ENCODE peak calls at places on chromosomes 11 and 22, in nine cellular contexts. M, H, E, S, D, Y, O, P and Q are unnamed samples.

GRCh38 chr11:15118431-15118830 is 3.7 kb downstream of the INSC start:
- DNase-seq in O (no peak), P (no peak), Y (no peak), M (no peak), E (no peak), H (no peak), S (no peak), D (no peak), Q (no peak)

GRCh38 chr11:75492181-75492820 is 33.4 kb downstream of the GDPD5 start:
- DNase-seq in S (no peak), H (no peak), P (no peak), O (peak; percentile 15), D (no peak), Y (no peak), E (peak; percentile 42), M (peak; percentile 44), Q (no peak)

GRCh38 chr11:91296628-91297027 is 928.0 kb upstream of the FAT3 start:
- DNase-seq in E (no peak), H (no peak), O (no peak), D (no peak), Y (no peak), P (peak; percentile 35), S (no peak), M (no peak), Q (no peak)

GRCh38 chr11:75762885-75763284 is 5.7 kb upstream of the DGAT2 start:
- DNase-seq in O (no peak), M (no peak), Y (peak; percentile 69), S (no peak), H (no peak), E (no peak), P (peak; percentile 71), D (no peak), Q (no peak)

GRCh38 chr11:8541448-8541847 is 52.6 kb downstream of the STK33 start:
- DNase-seq in S (no peak), M (no peak), H (no peak), P (no peak), E (no peak), O (no peak), D (no peak), Y (no peak), Q (no peak)

GRCh38 chr11:75474878-75475766 is 42.1 kb upstream of the KLHL35 start:
- DNase-seq in E (peak; percentile 23), O (peak; percentile 16), P (no peak), H (no peak), Y (peak; percentile 84), S (no peak), M (peak; percentile 54), D (peak; percentile 17), Q (no peak)

GRCh38 chr11:117407016-117407415 is 79.4 kb downstream of the CEP164 start:
- DNase-seq in P (no peak), S (no peak), O (no peak), Y (no peak), M (no peak), D (no peak), H (no peak), E (no peak), Q (no peak)

GRCh38 chr22:42134033-42135020 is 3.7 kb upstream of the CYP2D6 start:
- DNase-seq in Y (no peak), P (no peak), S (no peak), D (no peak), O (no peak), E (no peak), M (no peak), H (no peak), Q (no peak)

GRCh38 chr22:25083414-25084166 is 116.1 kb upstream of the CRYBB3 start:
- DNase-seq in O (no peak), P (no peak), D (no peak), Y (no peak), S (no peak), H (peak; percentile 5), E (no peak), M (no peak), Q (no peak)

GRCh38 chr11:27462543-27462942 is 10.0 kb downstream of the LGR4 start:
- DNase-seq in O (no peak), P (no peak), S (no peak), M (no peak), D (no peak), E (no peak), H (no peak), Y (no peak), Q (no peak)

GRCh38 chr11:44568706-44569473 is 3.4 kb downstream of the CD82 start:
- DNase-seq in M (peak; percentile 65), S (peak; percentile 88), P (peak; percentile 86), Y (peak; percentile 82), O (peak; percentile 66), H (peak; percentile 23), D (no peak), E (peak; percentile 77), Q (peak; percentile 37)

GRCh38 chr11:126742582-126742981 is 258.0 kb downstream of the KIRREL3 start:
- DNase-seq in D (no peak), O (no peak), H (no peak), E (no peak), M (no peak), Y (no peak), P (no peak), S (no peak), Q (no peak)

GRCh38 chr11:115927823-115928329 is 423.7 kb upstream of the CADM1 start:
- DNase-seq in S (no peak), O (no peak), D (no peak), Y (no peak), H (no peak), P (no peak), E (no peak), M (no peak), Q (no peak)

GRCh38 chr11:72678524-72678923 is 4.3 kb upstream of the PDE2A start:
- DNase-seq in H (no peak), O (no peak), P (no peak), M (no peak), Y (no peak), E (no peak), S (no peak), D (no peak), Q (no peak)

GRCh38 chr22:36068776-36069344 is 40.2 kb upstream of the RBFOX2 start:
- DNase-seq in O (no peak), M (no peak), D (peak; percentile 65), Y (no peak), E (no peak), S (no peak), H (no peak), P (no peak), Q (no peak)

GRCh38 chr22:30212996-30213441 is 33.5 kb downstream of the LIF start:
- DNase-seq in S (no peak), O (no peak), E (no peak), H (no peak), D (no peak), Y (no peak), M (no peak), P (no peak), Q (no peak)

GRCh38 chr22:45918455-45919370 is 58.2 kb downstream of the WNT7B start:
- DNase-seq in O (no peak), E (no peak), M (no peak), Y (no peak), H (no peak), S (no peak), D (no peak), P (no peak), Q (no peak)

GRCh38 chr11:64032050-64032449 is 3.7 kb upstream of the FLRT1 start:
- DNase-seq in O (no peak), H (no peak), P (no peak), D (no peak), Y (no peak), S (no peak), M (no peak), E (no peak), Q (no peak)

GRCh38 chr11:45217991-45218390 is 68.2 kb downstream of the SYT13 start:
- DNase-seq in O (no peak), Y (no peak), H (no peak), P (no peak), M (no peak), D (no peak), E (no peak), S (no peak), Q (no peak)

GRCh38 chr11:12111482-12112149 is 1.2 kb downstream of the MICAL2 start:
- DNase-seq in E (no peak), P (no peak), Y (no peak), M (no peak), D (no peak), O (no peak), H (no peak), S (peak; percentile 82), Q (no peak)

GRCh38 chr11:9069256-9069655 is 22.1 kb downstream of the SCUBE2 start:
- DNase-seq in S (no peak), M (no peak), O (no peak), P (no peak), E (no peak), D (no peak), H (no peak), Y (no peak), Q (no peak)

GRCh38 chr11:31813242-31813960 is 2.3 kb upstream of the PAX6 start:
- DNase-seq in O (no peak), P (no peak), H (no peak), D (no peak), Y (no peak), E (no peak), M (no peak), S (no peak), Q (no peak)

GRCh38 chr11:71429701-71430100 is 18.5 kb downstream of the DHCR7 start:
- DNase-seq in O (no peak), H (no peak), S (no peak), Y (no peak), D (no peak), E (no peak), M (no peak), P (no peak), Q (no peak)

GRCh38 chr11:115745545-115746265 is 241.5 kb upstream of the CADM1 start:
- DNase-seq in S (no peak), E (no peak), M (no peak), O (no peak), H (no peak), D (peak; percentile 87), P (no peak), Y (peak; percentile 77), Q (no peak)

GRCh38 chr11:45919276-45919675 is 1.6 kb upstream of the PEX16 start:
- DNase-seq in H (no peak), S (no peak), D (no peak), O (no peak), Y (peak; percentile 34), P (no peak), M (no peak), E (no peak), Q (no peak)

GRCh38 chr11:33687733-33688479 is 12.7 kb downstream of the C11orf91 start:
- DNase-seq in O (no peak), E (no peak), M (no peak), P (no peak), Y (no peak), D (peak; percentile 84), S (no peak), H (peak; percentile 40), Q (no peak)

GRCh38 chr11:121482231-121483129 is 29.7 kb upstream of the SORL1-AS1 start:
- DNase-seq in S (no peak), E (no peak), D (no peak), Y (no peak), O (peak; percentile 40), M (peak; percentile 23), H (no peak), P (no peak), Q (no peak)

GRCh38 chr22:37417737-37418348 is 9.4 kb downstream of the ELFN2 start:
- DNase-seq in Y (no peak), M (no peak), D (peak; percentile 48), E (no peak), O (no peak), S (no peak), P (no peak), H (no peak), Q (no peak)

GRCh38 chr11:94129505-94130335 is 1.1 kb downstream of the PANX1 start:
- DNase-seq in P (no peak), E (no peak), M (no peak), H (no peak), Y (no peak), O (no peak), D (no peak), S (no peak), Q (no peak)

GRCh38 chr11:1844221-1845094 is 5.7 kb downstream of the TNNI2 start:
- DNase-seq in E (peak; percentile 34), H (no peak), M (peak; percentile 29), Y (peak; percentile 83), P (no peak), D (no peak), O (no peak), S (no peak), Q (no peak)

GRCh38 chr11:33977676-33978075 is 73.9 kb upstream of the CAPRIN1 start:
- DNase-seq in D (no peak), E (no peak), H (no peak), O (no peak), Y (no peak), S (no peak), P (no peak), M (no peak), Q (no peak)